ENCODE peak calls at places on chromosomes 13 and 19, in ten cellular contexts. One of them, this sample, is unnamed.

GRCh38 chr19:3403489-3404323 is 37.3 kb downstream of the NFIC start:
- DNase-seq in H1: no peak
- DNase-seq in esophagus muscularis mucosa: peak
- DNase-seq in A549: no peak
- DNase-seq in tibial nerve: peak
- DNase-seq in HepG2: peak
- DNase-seq in upper lobe of left lung: peak
- DNase-seq in K562: peak
- DNase-seq in sigmoid colon: peak
- DNase-seq in transverse colon: peak
- DNase-seq in this sample: peak

GRCh38 chr19:14021474-14021873 is 6.5 kb upstream of the RLN3 start:
- DNase-seq in esophagus muscularis mucosa: no peak
- DNase-seq in K562: no peak
- DNase-seq in tibial nerve: no peak
- DNase-seq in upper lobe of left lung: no peak
- DNase-seq in sigmoid colon: no peak
- DNase-seq in A549: no peak
- DNase-seq in HepG2: no peak
- DNase-seq in transverse colon: no peak
- DNase-seq in H1: no peak
- DNase-seq in this sample: no peak

GRCh38 chr19:13597625-13598024 is 91.3 kb upstream of the CACNA1A start:
- DNase-seq in upper lobe of left lung: peak
- DNase-seq in esophagus muscularis mucosa: no peak
- DNase-seq in sigmoid colon: peak
- DNase-seq in K562: peak
- DNase-seq in H1: no peak
- DNase-seq in HepG2: peak
- DNase-seq in tibial nerve: no peak
- DNase-seq in A549: peak
- DNase-seq in transverse colon: peak
- DNase-seq in this sample: peak

GRCh38 chr19:56538761-56539263 is at the start of gene ZFP28:
- DNase-seq in sigmoid colon: no peak
- DNase-seq in HepG2: no peak
- DNase-seq in K562: no peak
- DNase-seq in esophagus muscularis mucosa: peak
- DNase-seq in transverse colon: peak
- DNase-seq in A549: no peak
- DNase-seq in H1: no peak
- DNase-seq in tibial nerve: peak
- DNase-seq in upper lobe of left lung: peak
- DNase-seq in this sample: no peak

GRCh38 chr13:29484796-29485195 is 110.7 kb downstream of the SLC7A1 start:
- DNase-seq in A549: no peak
- DNase-seq in HepG2: no peak
- DNase-seq in tibial nerve: no peak
- DNase-seq in H1: no peak
- DNase-seq in K562: no peak
- DNase-seq in transverse colon: no peak
- DNase-seq in esophagus muscularis mucosa: no peak
- DNase-seq in sigmoid colon: no peak
- DNase-seq in upper lobe of left lung: no peak
- DNase-seq in this sample: no peak

GRCh38 chr13:33740134-33740538 is 77.8 kb upstream of the RFC3 start:
- DNase-seq in tibial nerve: no peak
- DNase-seq in K562: no peak
- DNase-seq in transverse colon: no peak
- DNase-seq in HepG2: no peak
- DNase-seq in sigmoid colon: no peak
- DNase-seq in H1: no peak
- DNase-seq in esophagus muscularis mucosa: no peak
- DNase-seq in A549: no peak
- DNase-seq in upper lobe of left lung: no peak
- DNase-seq in this sample: no peak

GRCh38 chr19:49153167-49153809 is 1.9 kb downstream of the HRC start:
- DNase-seq in tibial nerve: no peak
- DNase-seq in K562: no peak
- DNase-seq in esophagus muscularis mucosa: no peak
- DNase-seq in HepG2: no peak
- DNase-seq in sigmoid colon: no peak
- DNase-seq in A549: no peak
- DNase-seq in transverse colon: no peak
- DNase-seq in upper lobe of left lung: no peak
- DNase-seq in H1: no peak
- DNase-seq in this sample: no peak

GRCh38 chr13:37074703-37075102 is 15.2 kb upstream of the SUPT20H start:
- DNase-seq in K562: no peak
- DNase-seq in HepG2: no peak
- DNase-seq in upper lobe of left lung: no peak
- DNase-seq in esophagus muscularis mucosa: no peak
- DNase-seq in H1: no peak
- DNase-seq in transverse colon: no peak
- DNase-seq in tibial nerve: no peak
- DNase-seq in A549: peak
- DNase-seq in sigmoid colon: no peak
- DNase-seq in this sample: no peak

GRCh38 chr19:58181902-58182576 is 822 bp upstream of the ZNF274 start:
- DNase-seq in HepG2: peak
- DNase-seq in transverse colon: peak
- DNase-seq in tibial nerve: no peak
- DNase-seq in K562: peak
- DNase-seq in upper lobe of left lung: peak
- DNase-seq in esophagus muscularis mucosa: no peak
- DNase-seq in H1: no peak
- DNase-seq in sigmoid colon: no peak
- DNase-seq in A549: peak
- DNase-seq in this sample: no peak

GRCh38 chr19:51365211-51366049 is 758 bp downstream of the ETFB start:
- DNase-seq in esophagus muscularis mucosa: no peak
- DNase-seq in tibial nerve: no peak
- DNase-seq in sigmoid colon: peak
- DNase-seq in transverse colon: peak
- DNase-seq in A549: peak
- DNase-seq in upper lobe of left lung: peak
- DNase-seq in H1: no peak
- DNase-seq in K562: no peak
- DNase-seq in HepG2: peak
- DNase-seq in this sample: peak

DNA sequence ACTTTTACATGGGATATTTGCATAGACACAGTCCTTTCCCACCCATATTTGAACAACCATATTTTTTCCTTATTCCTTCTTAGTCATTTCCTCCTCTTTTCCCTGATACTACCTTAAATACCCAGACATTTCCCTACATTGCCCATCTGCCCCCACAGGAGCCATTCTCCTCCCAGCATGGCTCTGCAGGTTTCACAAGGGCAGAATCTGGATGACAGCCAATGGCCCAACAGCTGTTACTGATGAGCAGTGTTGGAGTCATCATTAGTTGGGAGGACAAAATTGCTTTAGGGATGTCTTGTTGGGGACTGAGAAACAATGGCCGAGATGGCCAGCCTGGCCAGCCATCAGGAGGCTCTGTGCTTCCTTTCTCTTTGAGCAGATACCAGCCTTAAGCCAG is 209.5 kb downstream of the KLF5 start:
- DNase-seq in H1: no peak
- DNase-seq in sigmoid colon: no peak
- DNase-seq in K562: no peak
- DNase-seq in transverse colon: peak
- DNase-seq in HepG2: no peak
- DNase-seq in tibial nerve: no peak
- DNase-seq in esophagus muscularis mucosa: no peak
- DNase-seq in upper lobe of left lung: no peak
- DNase-seq in A549: no peak
- DNase-seq in this sample: no peak
- TF ChIP-seq POLR2A in H1: no peak
- TF ChIP-seq POLR2A in sigmoid colon: no peak
- TF ChIP-seq POLR2A in K562: no peak
- TF ChIP-seq POLR2A in transverse colon: no peak
- TF ChIP-seq POLR2A in HepG2: no peak
- TF ChIP-seq POLR2A in tibial nerve: no peak
- TF ChIP-seq POLR2A in esophagus muscularis mucosa: no peak
- TF ChIP-seq POLR2A in upper lobe of left lung: no peak
- TF ChIP-seq POLR2A in A549: no peak
- TF ChIP-seq POLR2A in this sample: no peak

DNA sequence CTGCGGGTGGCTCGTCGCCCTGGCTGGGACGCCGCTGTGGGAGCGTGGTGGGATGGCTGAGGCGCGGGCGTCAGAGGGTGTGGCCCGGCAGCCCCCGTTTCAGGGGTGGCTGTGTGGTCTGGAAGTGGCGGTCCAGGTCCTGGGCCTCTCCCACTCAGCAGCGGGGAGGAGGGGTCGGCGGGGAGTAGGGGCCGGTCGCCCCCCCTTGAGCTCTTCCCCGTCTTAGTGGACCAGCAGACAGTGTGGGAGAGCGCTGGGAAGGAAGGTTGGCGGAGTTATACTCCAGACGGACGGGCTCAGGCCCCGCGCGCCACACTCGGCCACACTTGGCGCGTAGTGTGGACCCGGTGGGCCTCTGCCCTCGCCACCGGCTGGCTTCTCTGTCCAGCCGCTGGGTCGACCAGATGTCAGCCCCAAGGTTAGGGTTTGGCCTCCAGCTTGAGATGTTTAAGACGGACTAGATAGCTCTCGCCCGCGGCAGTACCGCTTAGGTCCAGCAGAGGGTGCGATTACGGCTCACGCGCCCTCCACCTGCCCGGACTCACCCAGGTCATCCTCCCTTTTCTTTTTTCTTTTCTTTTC is 21.7 kb upstream of the ZNF429 start:
- DNase-seq in sigmoid colon: peak
- DNase-seq in tibial nerve: peak
- DNase-seq in H1: peak
- DNase-seq in HepG2: no peak
- DNase-seq in transverse colon: peak
- DNase-seq in K562: peak
- DNase-seq in esophagus muscularis mucosa: no peak
- DNase-seq in A549: peak
- DNase-seq in upper lobe of left lung: peak
- DNase-seq in this sample: peak
- TF ChIP-seq EP300 in sigmoid colon: no peak
- TF ChIP-seq EP300 in tibial nerve: no peak
- TF ChIP-seq EP300 in H1: no peak
- TF ChIP-seq EP300 in HepG2: no peak
- TF ChIP-seq EP300 in transverse colon: no peak
- TF ChIP-seq EP300 in K562: no peak
- TF ChIP-seq EP300 in esophagus muscularis mucosa: no peak
- TF ChIP-seq EP300 in A549: no peak
- TF ChIP-seq EP300 in upper lobe of left lung: no peak
- TF ChIP-seq EP300 in this sample: no peak

GRCh38 chr19:42424712-42425131 is 2.5 kb downstream of the LIPE start:
- DNase-seq in sigmoid colon: peak
- DNase-seq in upper lobe of left lung: no peak
- DNase-seq in tibial nerve: no peak
- DNase-seq in A549: no peak
- DNase-seq in HepG2: peak
- DNase-seq in transverse colon: no peak
- DNase-seq in esophagus muscularis mucosa: no peak
- DNase-seq in H1: no peak
- DNase-seq in K562: no peak
- DNase-seq in this sample: peak

GRCh38 chr19:42424345-42424707 is 2.9 kb downstream of the LIPE start:
- DNase-seq in K562: no peak
- DNase-seq in H1: no peak
- DNase-seq in sigmoid colon: no peak
- DNase-seq in upper lobe of left lung: no peak
- DNase-seq in A549: no peak
- DNase-seq in transverse colon: no peak
- DNase-seq in tibial nerve: no peak
- DNase-seq in esophagus muscularis mucosa: no peak
- DNase-seq in HepG2: no peak
- DNase-seq in this sample: no peak

GRCh38 chr19:42422092-42422575 is 5.1 kb downstream of the LIPE start:
- DNase-seq in K562: no peak
- DNase-seq in transverse colon: no peak
- DNase-seq in tibial nerve: no peak
- DNase-seq in esophagus muscularis mucosa: no peak
- DNase-seq in upper lobe of left lung: no peak
- DNase-seq in HepG2: no peak
- DNase-seq in A549: no peak
- DNase-seq in H1: no peak
- DNase-seq in sigmoid colon: no peak
- DNase-seq in this sample: no peak

GRCh38 chr19:42422576-42423461 is 4.4 kb downstream of the LIPE start:
- DNase-seq in H1: no peak
- DNase-seq in A549: no peak
- DNase-seq in K562: no peak
- DNase-seq in tibial nerve: no peak
- DNase-seq in transverse colon: peak
- DNase-seq in esophagus muscularis mucosa: no peak
- DNase-seq in HepG2: peak
- DNase-seq in sigmoid colon: peak
- DNase-seq in upper lobe of left lung: no peak
- DNase-seq in this sample: peak

GRCh38 chr19:42423462-42424344 is 3.5 kb downstream of the LIPE start:
- DNase-seq in A549: peak
- DNase-seq in K562: no peak
- DNase-seq in sigmoid colon: peak
- DNase-seq in HepG2: no peak
- DNase-seq in H1: no peak
- DNase-seq in upper lobe of left lung: peak
- DNase-seq in tibial nerve: peak
- DNase-seq in esophagus muscularis mucosa: peak
- DNase-seq in transverse colon: peak
- DNase-seq in this sample: peak
- TF ChIP-seq POLR2A in A549: no peak
- TF ChIP-seq POLR2A in K562: no peak
- TF ChIP-seq POLR2A in sigmoid colon: no peak
- TF ChIP-seq POLR2A in HepG2: no peak
- TF ChIP-seq POLR2A in H1: no peak
- TF ChIP-seq POLR2A in upper lobe of left lung: no peak
- TF ChIP-seq POLR2A in tibial nerve: no peak
- TF ChIP-seq POLR2A in esophagus muscularis mucosa: no peak
- TF ChIP-seq POLR2A in transverse colon: peak
- TF ChIP-seq POLR2A in this sample: peak

DNA sequence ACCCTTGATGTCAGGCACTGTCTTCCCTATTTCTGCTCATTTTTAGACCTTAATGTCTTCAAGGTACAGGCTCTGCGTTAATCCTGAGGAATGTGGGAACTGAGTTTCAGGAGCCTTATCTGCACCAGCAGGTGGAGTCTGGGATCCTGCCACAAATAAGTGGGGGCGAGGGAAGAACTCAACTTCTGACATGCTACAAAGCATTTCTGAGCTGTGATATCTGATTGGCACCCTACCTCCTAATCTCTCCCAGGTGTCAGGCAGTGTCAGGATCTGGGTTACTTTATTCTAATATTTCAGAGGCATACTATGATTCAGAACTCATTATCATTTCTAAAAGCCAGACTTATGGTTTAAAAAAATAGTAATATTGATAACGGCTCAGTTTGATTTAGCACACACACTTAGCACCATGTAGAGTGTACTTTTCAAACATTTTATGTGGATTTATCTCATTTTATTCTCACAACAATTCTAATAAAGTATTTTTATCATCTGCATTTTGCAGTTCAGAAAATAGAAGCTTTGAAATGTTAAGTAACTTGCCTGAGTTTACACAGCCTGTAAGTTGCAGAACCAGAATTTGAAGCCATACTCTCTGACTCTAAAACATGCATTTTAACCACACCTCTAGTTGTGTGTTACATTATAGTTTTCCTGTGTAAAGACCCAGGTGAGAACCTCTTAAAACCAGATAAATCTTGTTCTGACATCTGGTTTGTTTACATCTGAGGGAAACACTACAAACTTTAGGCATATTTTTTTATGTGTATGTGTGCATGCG is 358.6 kb downstream of the TDRD3 start:
- DNase-seq in upper lobe of left lung: no peak
- DNase-seq in A549: peak
- DNase-seq in esophagus muscularis mucosa: no peak
- DNase-seq in transverse colon: no peak
- DNase-seq in HepG2: no peak
- DNase-seq in tibial nerve: no peak
- DNase-seq in K562: no peak
- DNase-seq in H1: no peak
- DNase-seq in sigmoid colon: no peak
- DNase-seq in this sample: no peak
- TF ChIP-seq EP300 in upper lobe of left lung: no peak
- TF ChIP-seq EP300 in A549: no peak
- TF ChIP-seq EP300 in esophagus muscularis mucosa: no peak
- TF ChIP-seq EP300 in transverse colon: no peak
- TF ChIP-seq EP300 in HepG2: no peak
- TF ChIP-seq EP300 in tibial nerve: no peak
- TF ChIP-seq EP300 in K562: no peak
- TF ChIP-seq EP300 in H1: no peak
- TF ChIP-seq EP300 in sigmoid colon: no peak
- TF ChIP-seq EP300 in this sample: no peak